ENCODE peak calls at places on chromosome 14, in five cellular contexts. L is kidney, W is transverse colon, I is sigmoid colon, O is tibial nerve. G is an unnamed sample.

GRCh38 chr14:89910706-89911017 is 43.9 kb downstream of the EFCAB11 start:
- DNase-seq in L (no peak), W (peak; percentile 17), I (no peak), O (no peak), G (no peak)

GRCh38 chr14:92596328-92596943 is 82.9 kb downstream of the RIN3 start:
- DNase-seq in L (no peak), W (no peak), I (no peak), O (no peak), G (no peak)

GRCh38 chr14:24072881-24073877 is 1.8 kb downstream of the CPNE6 start:
- DNase-seq in L (no peak), W (no peak), I (no peak), O (no peak), G (no peak)

GRCh38 chr14:96088911-96089310 is 49.7 kb downstream of the C14orf132 start:
- DNase-seq in L (no peak), W (no peak), I (peak; percentile 46), O (no peak), G (no peak)

GRCh38 chr14:103014466-103015319 is 42.7 kb downstream of the CDC42BPB start:
- DNase-seq in L (no peak), W (no peak), I (no peak), O (no peak), G (no peak)

GRCh38 chr14:74259513-74259912 is 20.3 kb downstream of the VSX2 start:
- DNase-seq in L (no peak), W (no peak), I (no peak), O (no peak), G (no peak)

GRCh38 chr14:76957224-76957881 is 71.2 kb downstream of the IRF2BPL start:
- DNase-seq in L (no peak), W (no peak), I (no peak), O (no peak), G (no peak)

GRCh38 chr14:104086661-104087461 is 1.4 kb downstream of the ASPG start:
- DNase-seq in L (peak; percentile 57), W (peak; percentile 35), I (no peak), O (no peak), G (no peak)

GRCh38 chr14:51860164-51860835 is at the start of gene GNG2:
- DNase-seq in L (peak; percentile 96), W (peak; percentile 88), I (peak; percentile 91), O (peak; percentile 81), G (no peak)

GRCh38 chr14:20630340-20631022 is 11.0 kb downstream of the OR6S1 start:
- DNase-seq in L (no peak), W (peak; percentile 45), I (no peak), O (no peak), G (no peak)

GRCh38 chr14:73472182-73473114 is 14.1 kb upstream of the NUMB start:
- DNase-seq in L (no peak), W (no peak), I (no peak), O (no peak), G (peak; percentile 10)

GRCh38 chr14:66008631-66009030 is 477.5 kb upstream of the CCDC196 start:
- DNase-seq in L (no peak), W (no peak), I (no peak), O (no peak), G (no peak)

GRCh38 chr14:31827325-31827724 is 249.8 kb upstream of the ARHGAP5 start:
- DNase-seq in L (no peak), W (no peak), I (no peak), O (no peak), G (no peak)

GRCh38 chr14:37673439-37673838 is 78.0 kb downstream of the TTC6 start:
- DNase-seq in L (no peak), W (no peak), I (no peak), O (no peak), G (no peak)

GRCh38 chr14:73457050-73457934 is 1.1 kb downstream of the NUMB start:
- DNase-seq in L (peak; percentile 86), W (no peak), I (peak; percentile 80), O (no peak), G (no peak)

GRCh38 chr14:89576132-89576923 is 159.3 kb upstream of the FOXN3 start:
- DNase-seq in L (no peak), W (no peak), I (peak; percentile 67), O (no peak), G (no peak)

GRCh38 chr14:68283378-68284123 is 464.0 kb downstream of the RAD51B start:
- DNase-seq in L (peak; percentile 80), W (peak; percentile 51), I (no peak), O (no peak), G (no peak)

GRCh38 chr14:20614038-20614840 is 23.1 kb upstream of the RNASE12 start:
- DNase-seq in L (no peak), W (no peak), I (no peak), O (no peak), G (no peak)

GRCh38 chr14:73325630-73326299 is 88.5 kb downstream of the PAPLN start:
- DNase-seq in L (no peak), W (no peak), I (no peak), O (no peak), G (no peak)

GRCh38 chr14:75906680-75907280 is 75.0 kb downstream of the TGFB3 start:
- DNase-seq in L (no peak), W (peak; percentile 68), I (peak; percentile 81), O (peak; percentile 44), G (peak; percentile 67)

GRCh38 chr14:69487226-69487625 is 2.7 kb downstream of the PLEKHD1 start:
- DNase-seq in L (no peak), W (no peak), I (no peak), O (no peak), G (no peak)

GRCh38 chr14:104968541-104969401 is 9.4 kb downstream of the AHNAK2 start:
- DNase-seq in L (peak; percentile 85), W (no peak), I (peak; percentile 88), O (no peak), G (no peak)

GRCh38 chr14:72519543-72519942 is 374.4 kb downstream of the DPF3 start:
- DNase-seq in L (no peak), W (no peak), I (no peak), O (no peak), G (no peak)

GRCh38 chr14:78917462-78917861 is 747.3 kb downstream of the NRXN3 start:
- DNase-seq in L (no peak), W (no peak), I (no peak), O (no peak), G (no peak)

DNA sequence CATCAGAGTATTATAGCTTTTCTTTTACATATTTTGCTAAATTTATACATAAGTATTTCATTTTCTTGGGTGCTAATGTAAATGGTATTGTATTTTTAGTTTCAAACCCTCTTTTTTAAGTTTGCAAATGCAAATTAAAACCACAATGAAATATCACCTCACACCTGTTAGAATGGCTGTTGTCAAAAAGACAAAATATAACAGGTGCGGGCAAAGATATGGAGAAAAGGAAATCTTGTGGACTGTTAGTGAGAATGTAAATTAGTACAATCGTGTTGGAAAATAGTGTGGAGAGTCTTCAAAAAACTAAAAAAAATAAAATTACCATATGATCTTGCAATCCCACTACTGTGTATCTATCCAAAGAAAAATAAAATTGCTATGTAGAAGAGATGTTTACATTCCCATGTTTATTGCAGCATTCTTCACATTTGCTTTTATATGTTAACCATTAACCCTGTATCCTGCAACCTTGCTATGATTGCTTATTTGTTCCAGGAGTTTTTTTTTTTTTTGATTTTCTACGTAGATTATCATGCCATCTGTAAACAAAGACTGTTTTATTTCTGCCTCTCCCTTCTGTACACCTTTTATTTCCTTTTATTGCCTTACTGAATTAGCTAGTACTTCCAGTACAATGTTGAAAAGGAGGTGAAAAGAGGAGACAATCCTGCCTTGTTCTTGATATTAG is 405.4 kb upstream of the MIS18BP1 start:
- DNase-seq in L (no peak), W (no peak), I (no peak), O (no peak), G (no peak)
- H3K27ac ChIP-seq in L (no peak overlapping the region), W (no peak overlapping the region), I (no peak overlapping the region), O (no peak overlapping the region), G (no peak overlapping the region)

GRCh38 chr14:33765251-33765650 is 185.6 kb downstream of the EGLN3 start:
- DNase-seq in L (no peak), W (no peak), I (no peak), O (no peak), G (peak; percentile 12)
- H3K27ac ChIP-seq in L (no peak overlapping the region), W (no peak overlapping the region), I (no peak overlapping the region), O (no peak overlapping the region), G (no peak overlapping the region)

GRCh38 chr14:97180304-97181200 is 383.4 kb downstream of the VRK1 start:
- DNase-seq in L (no peak), W (no peak), I (no peak), O (no peak), G (peak; percentile 19)
- H3K27ac ChIP-seq in L (no peak overlapping the region), W (no peak overlapping the region), I (no peak overlapping the region), O (no peak overlapping the region), G (peak overlapping the region; percentile 88)

DNA sequence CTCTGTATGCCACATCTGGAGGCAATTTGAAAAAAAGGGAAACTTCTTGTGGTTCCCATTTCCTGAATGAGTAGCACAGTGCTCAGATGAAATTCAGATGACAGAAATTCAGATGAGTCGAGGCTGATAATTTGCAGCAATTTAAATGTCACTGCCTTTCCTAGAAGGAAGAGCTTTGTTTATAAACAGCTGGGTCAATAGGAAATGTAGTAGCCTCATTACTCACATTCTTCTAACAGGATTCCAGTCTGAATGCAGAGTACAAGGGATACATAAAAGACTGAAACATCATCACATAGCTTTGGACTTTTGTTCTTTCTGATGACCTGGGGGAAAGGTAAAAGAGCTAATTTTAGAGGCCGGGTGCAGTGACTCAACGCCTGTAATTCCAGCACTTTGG is 11.3 kb upstream of the DACT1 start:
- DNase-seq in L (no peak), W (no peak), I (no peak), O (no peak), G (no peak)
- H3K27ac ChIP-seq in L (no peak overlapping the region), W (no peak overlapping the region), I (no peak overlapping the region), O (no peak overlapping the region), G (no peak overlapping the region)

GRCh38 chr14:56797003-56797568 is 13.2 kb downstream of the OTX2 start:
- DNase-seq in L (no peak), W (no peak), I (no peak), O (no peak), G (no peak)
- H3K27ac ChIP-seq in L (no peak overlapping the region), W (no peak overlapping the region), I (no peak overlapping the region), O (no peak overlapping the region), G (no peak overlapping the region)

DNA sequence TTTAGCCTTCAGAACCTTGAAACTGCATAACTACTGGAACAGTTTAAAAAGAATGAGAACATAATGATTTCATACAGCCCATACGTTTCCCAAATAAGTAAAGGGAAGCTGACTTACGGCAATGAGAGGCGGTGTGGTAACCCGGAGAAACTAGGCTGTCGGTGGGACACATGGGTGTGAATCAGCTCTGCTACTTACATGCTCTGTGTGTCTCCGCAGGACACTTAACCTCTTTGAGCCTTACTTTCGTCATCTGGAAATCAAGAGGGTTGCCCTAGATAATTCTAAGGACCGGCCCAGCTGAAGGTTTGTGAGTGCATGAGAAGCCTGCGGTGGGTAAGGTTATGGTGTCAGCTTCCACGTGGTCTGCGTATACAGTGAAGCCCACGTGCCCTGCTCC is 49.3 kb upstream of the PLEKHG3 start:
- DNase-seq in L (no peak), W (no peak), I (no peak), O (no peak), G (no peak)
- H3K27ac ChIP-seq in L (no peak overlapping the region), W (peak overlapping the region; percentile 1), I (peak overlapping the region; percentile 71), O (no peak overlapping the region), G (no peak overlapping the region)